ENCODE peak calls at places on chromosomes 11 and 22, in seven cellular contexts. Z, P, X, Q, B, N and E are unnamed samples.

GRCh38 chr11:3182462-3182852 is 17.3 kb upstream of the OSBPL5 start:
- DNase-seq in X (no peak), Q (no peak), Z (no peak), B (no peak), P (no peak), N (no peak), E (no peak)

GRCh38 chr11:64792482-64792881 is 10.5 kb downstream of the MAP4K2 start:
- DNase-seq in Z (no peak), P (no peak), Q (no peak), N (no peak), B (no peak), X (no peak), E (no peak)

GRCh38 chr11:41237386-41237785 is 222.1 kb downstream of the LRRC4C start:
- DNase-seq in P (no peak), Z (no peak), B (no peak), Q (no peak), X (no peak), N (no peak), E (no peak)

GRCh38 chr22:36374603-36375024 is 13.2 kb downstream of the MYH9 start:
- DNase-seq in Z (no peak), Q (no peak), X (no peak), B (no peak), P (peak), N (no peak), E (no peak)

GRCh38 chr11:67280791-67281551 is 8.1 kb upstream of the ANKRD13D start:
- DNase-seq in Q (no peak), N (no peak), X (no peak), B (no peak), Z (no peak), P (no peak), E (no peak)

GRCh38 chr11:112355726-112356125 is 95.1 kb upstream of the PLET1 start:
- DNase-seq in N (peak), P (no peak), Q (no peak), B (no peak), Z (no peak), X (peak), E (no peak)

GRCh38 chr11:28969832-28970231 is 861.6 kb downstream of the METTL15 start:
- DNase-seq in Q (no peak), Z (no peak), B (no peak), P (no peak), N (no peak), X (no peak), E (no peak)

GRCh38 chr22:20904008-20904979 is 12.9 kb upstream of the CRKL start:
- DNase-seq in B (no peak), Z (no peak), N (no peak), X (peak), Q (peak), P (no peak), E (no peak)

GRCh38 chr11:128813729-128814128 is 53.4 kb downstream of the KCNJ1 start:
- DNase-seq in B (no peak), P (no peak), Q (no peak), X (no peak), N (no peak), Z (no peak), E (no peak)

GRCh38 chr11:126415128-126415527 is 59.6 kb downstream of the ST3GAL4 start:
- DNase-seq in Z (no peak), X (no peak), Q (peak), B (no peak), N (no peak), P (no peak), E (no peak)

GRCh38 chr11:2209900-2210321 is 38.3 kb upstream of the TH start:
- DNase-seq in P (peak), Q (no peak), Z (no peak), X (no peak), N (no peak), B (no peak), E (peak)

GRCh38 chr22:22877523-22878210 is 9.9 kb upstream of the IGLL5 start:
- DNase-seq in B (peak), N (peak), X (peak), Q (peak), P (peak), Z (peak), E (peak)

GRCh38 chr11:90476442-90477007 is 253.7 kb upstream of the CHORDC1 start:
- DNase-seq in P (peak), N (no peak), Q (no peak), Z (no peak), X (peak), B (peak), E (no peak)

GRCh38 chr11:110720646-110721283 is 8.5 kb upstream of the ARHGAP20 start:
- DNase-seq in P (no peak), Q (no peak), X (no peak), N (no peak), B (no peak), Z (no peak), E (no peak)

GRCh38 chr11:120832609-120833221 is 191.2 kb upstream of the TBCEL start:
- DNase-seq in Z (no peak), P (no peak), Q (no peak), B (no peak), X (no peak), N (no peak), E (no peak)

GRCh38 chr22:19289475-19290161 is 1.9 kb downstream of the CLTCL1 start:
- DNase-seq in N (no peak), P (peak), Z (no peak), Q (no peak), X (peak), B (no peak), E (no peak)

GRCh38 chr11:36453678-36454077 is 56.4 kb downstream of the TRAF6 start:
- DNase-seq in Q (no peak), N (peak), X (no peak), Z (no peak), P (no peak), B (no peak), E (no peak)

GRCh38 chr22:43393845-43394474 is 17.9 kb upstream of the MPPED1 start:
- DNase-seq in N (no peak), B (no peak), X (no peak), Z (no peak), Q (no peak), P (no peak), E (no peak)